ENCODE peak calls at places on chromosomes 2 and 18, in nine cellular contexts. N is adrenal gland, I is B cell, P is nephron progenitor cell, C is neural progenitor cell, M is tibial nerve, R is neural crest cell, L is dorsolateral prefrontal cortex, A is GM12865. D is an unnamed sample.

GRCh38 chr2:189236066-189236465 is 56.5 kb upstream of the COL5A2 start:
- DNase-seq in P (no peak), C (no peak), I (no peak), L (no peak), A (no peak), R (no peak), N (no peak), M (no peak), D (no peak)

GRCh38 chr18:8142131-8142711 is 467.0 kb upstream of the RAB12 start:
- DNase-seq in A (no peak), I (no peak), M (no peak), C (no peak), P (no peak), N (no peak), R (no peak), L (no peak), D (no peak)

GRCh38 chr2:96099861-96100798 is 16.2 kb downstream of the ADRA2B start:
- DNase-seq in C (no peak), P (peak; percentile 2), R (no peak), I (peak; percentile 17), M (no peak), L (no peak), A (no peak), N (peak; percentile 9), D (peak; percentile 3)

GRCh38 chr2:232871835-232872736 is 2.0 kb downstream of the SNORC start:
- DNase-seq in A (no peak), C (no peak), N (no peak), R (no peak), P (no peak), L (peak; percentile 91), I (peak; percentile 19), M (no peak), D (no peak)

GRCh38 chr2:203682688-203683130 is 23.7 kb upstream of the CD28 start:
- DNase-seq in P (no peak), I (no peak), N (no peak), L (no peak), C (no peak), M (peak; percentile 41), R (no peak), A (no peak), D (no peak)

GRCh38 chr18:6810191-6810590 is 80.7 kb downstream of the ARHGAP28 start:
- DNase-seq in M (no peak), P (no peak), I (no peak), A (no peak), C (no peak), N (no peak), R (no peak), L (no peak), D (no peak)

GRCh38 chr2:60961457-60961856 is 56.1 kb upstream of the PEX13 start:
- DNase-seq in L (no peak), C (no peak), N (no peak), I (no peak), M (no peak), A (no peak), R (no peak), P (no peak), D (no peak)

GRCh38 chr18:9944805-9945204 is 31.0 kb downstream of the VAPA start:
- DNase-seq in A (no peak), C (no peak), I (no peak), P (no peak), R (no peak), M (no peak), N (no peak), L (no peak), D (no peak)

GRCh38 chr18:36265035-36265434 is 32.5 kb upstream of the FHOD3 start:
- DNase-seq in I (no peak), A (no peak), L (no peak), P (no peak), N (peak; percentile 21), R (no peak), C (no peak), M (no peak), D (no peak)

GRCh38 chr2:115122701-115123100 is 680.3 kb downstream of the DPP10 start:
- DNase-seq in R (no peak), C (no peak), N (peak; percentile 33), M (no peak), I (no peak), L (no peak), P (no peak), A (no peak), D (no peak)

GRCh38 chr2:235666240-235666781 is 172.5 kb downstream of the AGAP1 start:
- DNase-seq in I (no peak), L (no peak), P (peak; percentile 51), A (peak; percentile 10), M (peak; percentile 62), R (peak; percentile 47), N (peak; percentile 33), C (peak; percentile 80), D (no peak)

DNA sequence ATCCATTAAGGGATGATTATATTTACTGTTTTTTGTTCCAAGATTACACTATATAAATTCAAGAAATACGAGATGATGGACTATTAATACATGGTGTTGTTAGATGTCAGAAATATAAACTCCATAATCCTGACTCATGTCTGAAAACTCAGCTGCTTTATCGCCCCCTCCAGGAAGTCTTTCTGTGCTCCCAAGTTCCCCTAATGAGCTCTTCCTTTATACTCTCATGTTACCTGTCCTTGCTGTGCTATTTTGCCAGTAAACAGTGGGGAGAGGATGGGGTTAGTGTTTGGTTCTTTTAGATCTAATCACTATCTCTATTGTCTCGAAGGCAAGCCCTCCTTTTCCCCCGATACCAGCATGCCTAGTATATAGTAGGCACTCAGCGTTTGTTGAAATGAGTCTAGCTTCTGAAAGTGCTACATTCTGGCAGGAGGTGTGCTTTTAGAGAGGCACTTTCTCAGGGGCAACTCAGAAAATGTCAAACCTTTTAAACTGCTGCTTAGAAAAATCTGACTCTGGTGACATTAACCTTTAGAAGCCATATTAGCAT is 21.4 kb upstream of the BARD1 start:
- DNase-seq in A (no peak), M (no peak), R (no peak), I (no peak), C (peak; percentile 27), P (no peak), L (no peak), N (no peak), D (no peak)
- TF ChIP-seq CTCF in A (peak; percentile 21), M (no peak), R (peak; percentile 44), I (peak; percentile 26), C (peak; percentile 48), P (no peak), L (no peak), N (peak; percentile 22), D (no peak)

GRCh38 chr2:50746526-50746925 is 285.4 kb downstream of the NRXN1 start:
- DNase-seq in P (peak; percentile 37), C (peak; percentile 40), L (no peak), A (peak; percentile 21), M (no peak), N (no peak), I (no peak), R (peak; percentile 36), D (no peak)
- TF ChIP-seq CTCF in P (peak; percentile 55), C (peak; percentile 69), L (peak; percentile 34), A (peak; percentile 68), M (no peak), N (no peak), I (peak; percentile 7), R (peak; percentile 69), D (peak; percentile 44)

GRCh38 chr2:64362562-64363026 is 91.4 kb upstream of the LGALSL start:
- DNase-seq in L (no peak), M (no peak), R (no peak), C (no peak), A (no peak), I (no peak), P (no peak), N (no peak), D (no peak)

GRCh38 chr2:64363140-64363539 is 90.8 kb upstream of the LGALSL start:
- DNase-seq in C (no peak), L (no peak), R (no peak), A (no peak), I (no peak), P (no peak), M (no peak), N (no peak), D (no peak)

GRCh38 chr2:64359176-64359891 is 94.6 kb upstream of the LGALSL start:
- DNase-seq in A (peak; percentile 65), M (no peak), C (no peak), P (no peak), R (no peak), L (no peak), I (no peak), N (no peak), D (no peak)

GRCh38 chr2:64361151-64361938 is 92.6 kb upstream of the LGALSL start:
- DNase-seq in I (no peak), A (no peak), L (no peak), M (no peak), N (no peak), P (no peak), C (no peak), R (no peak), D (no peak)

GRCh38 chr2:64359892-64360657 is 93.9 kb upstream of the LGALSL start:
- DNase-seq in L (no peak), I (no peak), R (no peak), M (peak; percentile 55), A (peak; percentile 75), P (no peak), C (no peak), N (peak; percentile 96), D (no peak)
- TF ChIP-seq CTCF in L (no peak), I (no peak), R (no peak), M (no peak), A (no peak), P (no peak), C (no peak), N (no peak), D (peak; percentile 14)

GRCh38 chr2:239825705-239825979 is 199.5 kb downstream of the NDUFA10 start:
- DNase-seq in P (no peak), I (no peak), M (no peak), R (no peak), A (no peak), C (no peak), L (no peak), N (no peak), D (no peak)

GRCh38 chr2:239826376-239826775 is 198.8 kb downstream of the NDUFA10 start:
- DNase-seq in P (no peak), N (no peak), A (no peak), C (no peak), R (no peak), L (no peak), M (no peak), I (no peak), D (no peak)

GRCh38 chr2:239824866-239825704 is 200.1 kb downstream of the NDUFA10 start:
- DNase-seq in P (no peak), I (no peak), M (no peak), R (no peak), L (no peak), C (no peak), A (no peak), N (no peak), D (no peak)

GRCh38 chr2:239822146-239822945 is 202.8 kb downstream of the NDUFA10 start:
- DNase-seq in M (no peak), C (no peak), L (no peak), N (no peak), R (no peak), A (peak; percentile 24), I (no peak), P (no peak), D (no peak)

DNA sequence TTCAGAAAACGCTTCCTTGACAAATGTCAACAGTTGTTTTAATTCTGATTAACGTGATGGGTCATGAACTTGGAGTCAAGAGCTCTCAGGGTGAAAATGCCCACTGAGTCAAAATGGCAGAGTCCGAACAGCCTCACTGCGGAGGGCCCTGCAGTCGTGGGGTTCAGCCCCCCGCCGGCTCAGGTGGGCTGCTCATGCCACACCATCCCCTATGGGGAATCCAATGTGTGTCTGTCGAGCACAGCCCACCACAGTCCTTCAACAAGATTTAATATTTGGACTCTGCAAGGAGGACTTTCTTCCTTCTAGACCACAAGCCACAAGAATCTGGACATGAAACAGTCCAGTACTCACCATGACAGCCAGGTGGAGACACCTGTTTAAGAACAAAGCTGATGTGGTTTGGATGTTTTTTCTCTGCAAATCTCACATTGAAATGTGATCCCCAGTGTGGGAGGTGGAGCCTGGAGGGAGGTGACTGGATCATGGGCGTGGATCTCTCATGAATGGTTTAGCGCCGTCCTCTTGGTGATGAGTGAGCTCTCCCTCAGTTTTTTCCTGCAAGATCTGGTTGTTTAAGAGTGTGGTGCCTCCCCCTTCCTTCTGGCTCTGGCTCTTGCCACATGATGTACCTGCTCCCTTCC is 201.0 kb downstream of the NDUFA10 start:
- DNase-seq in I (no peak), R (no peak), N (no peak), L (no peak), M (no peak), P (peak; percentile 32), A (peak; percentile 51), C (peak; percentile 70), D (no peak)
- TF ChIP-seq CTCF in I (no peak), R (peak; percentile 63), N (peak; percentile 32), L (no peak), M (no peak), P (peak; percentile 13), A (peak; percentile 10), C (peak; percentile 41), D (no peak)

D was measured in D721Med.